ENCODE peak calls at places on chromosomes 1 and 21, in five cellular contexts. A is IMR-90, I is mesenchymal stem cell, O is neuronal stem cell, K is H1. F is an unnamed sample.

GRCh38 chr1:228349701-228350171 is 56.9 kb downstream of the TRIM11 start:
- DNase-seq in A (no peak), I (no peak), O (no peak), K (no peak), F (no peak)

GRCh38 chr1:197199923-197200467 is 53.5 kb upstream of the ASPM start:
- DNase-seq in A (peak), I (no peak), O (no peak), K (no peak), F (no peak)

GRCh38 chr1:58763214-58763613 is 20.6 kb downstream of the JUN start:
- DNase-seq in A (peak), I (peak), O (no peak), K (no peak), F (no peak)

GRCh38 chr1:208029381-208030319 is 118.7 kb upstream of the CD34 start:
- DNase-seq in A (peak), I (peak), O (no peak), K (no peak), F (no peak)

GRCh38 chr1:95206514-95206913 is 27.5 kb upstream of the RWDD3 start:
- DNase-seq in A (no peak), I (no peak), O (no peak), K (no peak), F (no peak)

GRCh38 chr21:21682172-21682571 is 684.0 kb downstream of the NCAM2 start:
- DNase-seq in A (peak), I (no peak), O (no peak), K (no peak), F (no peak)

GRCh38 chr1:91490501-91490900 is 10.2 kb upstream of the CDC7 start:
- DNase-seq in A (no peak), I (peak), O (no peak), K (no peak), F (no peak)

GRCh38 chr1:34002810-34003209 is 138.9 kb downstream of the HMGB4 start:
- DNase-seq in A (no peak), I (no peak), O (no peak), K (no peak), F (no peak)

GRCh38 chr1:185263292-185263691 is 53.8 kb downstream of the IVNS1ABP start:
- DNase-seq in A (no peak), I (no peak), O (no peak), K (no peak), F (no peak)

GRCh38 chr21:45513003-45513706 is 29.1 kb downstream of the SLC19A1 start:
- DNase-seq in A (no peak), I (no peak), O (no peak), K (no peak), F (no peak)

GRCh38 chr1:23923592-23924495 is 10.7 kb upstream of the CNR2 start:
- DNase-seq in A (no peak), I (no peak), O (no peak), K (no peak), F (no peak)

DNA sequence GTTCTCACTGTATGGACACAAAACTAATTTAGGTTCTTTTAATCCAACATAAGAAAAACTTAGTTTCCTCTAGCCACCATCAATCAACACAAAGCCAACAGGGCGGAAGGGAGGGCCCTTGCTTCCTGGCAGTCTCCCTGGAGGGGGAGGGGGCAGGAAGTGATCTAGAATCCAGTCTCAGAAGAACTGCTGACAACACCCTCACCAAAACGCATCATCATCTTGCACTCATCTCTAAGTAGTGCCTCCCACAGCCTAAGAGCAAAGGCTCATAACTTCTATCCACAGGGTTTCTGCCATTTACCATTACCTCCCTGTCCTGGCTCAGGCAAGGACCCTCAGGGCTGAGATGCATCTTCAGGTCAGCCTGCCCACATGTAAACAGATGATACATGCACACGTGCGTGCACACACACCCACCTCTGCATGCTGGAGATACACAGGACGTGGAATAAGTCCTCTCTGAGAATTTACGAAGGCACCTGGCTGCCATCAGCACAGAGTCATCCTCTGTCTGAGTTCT is 20.5 kb downstream of the HIVEP3 start:
- DNase-seq in A (peak), I (peak), O (no peak), K (no peak), F (no peak)
- H3K14ac ChIP-seq in A (peak), I (peak), O (no peak), K (no peak), F (no peak)

DNA sequence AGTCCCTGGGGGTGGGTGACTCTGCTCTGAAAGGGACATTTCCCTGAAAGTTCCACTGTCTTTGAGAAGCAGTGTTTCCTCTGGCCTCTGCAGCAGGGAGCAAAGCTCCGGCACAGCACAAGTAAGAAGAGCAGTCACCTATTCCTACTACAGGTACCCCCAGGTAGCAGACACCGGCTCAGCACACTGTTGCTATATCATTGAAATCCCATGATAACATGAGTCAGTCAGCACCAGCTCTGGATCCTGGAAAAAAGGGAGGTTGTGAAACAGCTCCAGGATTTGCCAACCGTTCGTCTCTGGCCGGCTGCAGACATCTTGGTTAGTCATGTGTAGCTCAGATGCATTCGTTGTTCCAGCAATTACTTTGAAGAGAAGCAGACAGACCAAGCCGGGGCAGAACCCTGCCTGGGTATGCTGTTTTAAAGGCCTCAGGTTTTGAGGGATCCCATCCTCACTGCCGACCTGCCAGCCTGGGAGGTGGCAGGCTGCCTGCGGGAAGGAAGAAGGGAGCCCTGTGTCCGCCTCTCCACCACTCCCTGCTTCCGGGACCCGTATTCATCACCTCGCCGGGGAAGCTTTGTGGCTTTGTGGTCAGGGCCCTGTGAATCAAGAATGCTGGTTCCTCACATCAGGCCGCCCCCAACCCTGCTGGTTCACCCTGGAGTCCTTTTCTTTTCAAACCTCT is 139.2 kb downstream of the CLIC6 start:
- DNase-seq in A (peak), I (peak), O (no peak), K (no peak), F (no peak)
- H3K14ac ChIP-seq in A (peak), I (no peak), O (no peak), K (no peak), F (peak)

GRCh38 chr1:150150511-150151021 is 850 bp downstream of the PLEKHO1 start:
- DNase-seq in A (no peak), I (peak), O (no peak), K (peak), F (no peak)

GRCh38 chr1:150148834-150149489 is 754 bp upstream of the PLEKHO1 start:
- DNase-seq in A (no peak), I (peak), O (no peak), K (no peak), F (no peak)

GRCh38 chr1:150151291-150152181 is 1.8 kb downstream of the PLEKHO1 start:
- DNase-seq in A (no peak), I (peak), O (no peak), K (no peak), F (no peak)

GRCh38 chr1:150152182-150152536 is 2.4 kb downstream of the PLEKHO1 start:
- DNase-seq in A (no peak), I (peak), O (no peak), K (no peak), F (no peak)

DNA sequence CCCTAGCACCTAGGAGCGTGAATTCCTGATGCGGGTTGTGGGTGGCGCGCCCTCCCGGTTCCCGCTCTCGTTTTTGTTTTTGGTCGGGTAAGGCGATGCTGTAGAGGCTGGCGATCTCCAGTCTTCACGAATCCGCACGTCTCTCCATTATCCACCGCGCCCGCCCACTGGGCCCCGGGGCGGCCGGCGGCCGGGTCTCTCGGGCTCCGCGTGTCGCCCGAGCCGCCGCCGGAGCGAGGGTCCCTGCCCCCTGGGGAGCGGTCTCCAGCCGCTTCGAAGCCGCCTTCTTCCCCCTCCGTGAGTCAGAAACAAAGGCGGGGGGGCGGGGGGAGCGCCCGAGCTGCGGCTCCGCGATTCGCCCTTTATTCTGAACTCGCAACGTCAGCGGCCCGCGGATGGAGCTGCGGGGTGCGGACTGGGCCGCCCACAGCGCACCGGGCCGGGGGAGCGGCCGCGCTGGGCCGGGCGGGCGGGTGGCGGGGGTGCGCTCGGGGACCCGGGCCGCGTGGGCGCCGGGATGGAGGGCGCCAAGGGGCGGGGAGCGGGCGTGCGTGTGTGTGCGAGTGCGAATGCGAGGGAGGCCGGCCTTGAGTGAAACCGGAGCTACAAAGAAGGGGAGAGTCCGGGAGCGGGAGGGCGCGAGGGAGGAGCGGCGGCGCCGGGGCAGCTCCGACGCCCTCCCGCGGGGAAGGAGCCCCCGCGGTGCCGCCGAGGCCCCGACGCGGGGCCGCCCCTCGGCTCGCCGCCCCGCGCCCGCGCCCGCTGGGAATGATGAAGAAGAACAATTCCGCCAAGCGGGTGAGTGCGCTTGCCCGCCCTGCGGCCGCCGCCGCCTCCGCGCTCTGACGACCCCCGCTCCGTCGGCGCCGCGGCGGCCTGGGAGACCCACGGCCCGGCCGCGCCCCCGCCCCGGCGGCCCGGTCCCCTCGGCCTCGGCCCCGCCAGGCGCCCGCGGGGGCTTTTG is at the start of gene PLEKHO1:
- DNase-seq in A (peak), I (peak), O (peak), K (peak), F (peak)
- H3K14ac ChIP-seq in A (peak), I (peak), O (peak), K (no peak), F (peak)

GRCh38 chr1:155858805-155859233 is 548 bp upstream of the SYT11 start:
- DNase-seq in A (no peak), I (no peak), O (no peak), K (no peak), F (no peak)

GRCh38 chr1:155856975-155857930 is at the start of gene GON4L:
- DNase-seq in A (peak), I (peak), O (peak), K (peak), F (peak)

GRCh38 chr1:155859234-155859829 is at the start of gene SYT11:
- DNase-seq in A (peak), I (peak), O (peak), K (peak), F (peak)

GRCh38 chr1:155859881-155860841 is 794 bp downstream of the SYT11 start:
- DNase-seq in A (peak), I (peak), O (peak), K (peak), F (peak)

GRCh38 chr1:155856257-155856974 is 598 bp downstream of the GON4L start:
- DNase-seq in A (no peak), I (no peak), O (no peak), K (no peak), F (no peak)
- H3K14ac ChIP-seq in A (peak), I (peak), O (peak), K (no peak), F (no peak)